ENCODE peak calls at places on chromosomes 7 and 10, in five cellular contexts. C, B, W, X and U are unnamed samples. For H3K4me1, the result is how much of the 10 kb centered on the place peaks cover.

GRCh38 chr7:158638001-158638400 is 50.4 kb upstream of the PTPRN2 start:
- DNase-seq in W (no peak), C (no peak), X (no peak), B (no peak), U (no peak)

GRCh38 chr10:111129348-111129747 is 52.5 kb downstream of the ADRA2A start:
- DNase-seq in C (no peak), W (peak), X (no peak), B (peak), U (no peak)

GRCh38 chr10:24851595-24851994 is 100.8 kb downstream of the PRTFDC1 start:
- DNase-seq in B (no peak), W (no peak), X (no peak), C (no peak), U (no peak)

GRCh38 chr10:112389147-112389822 is 15.4 kb downstream of the ACSL5 start:
- DNase-seq in W (peak), B (peak), X (peak), C (no peak), U (no peak)

GRCh38 chr7:76216683-76217082 is 15.0 kb downstream of the SRRM3 start:
- DNase-seq in C (no peak), W (no peak), B (no peak), X (no peak), U (no peak)

GRCh38 chr10:47225186-47225927 is 74.6 kb upstream of the GDF10 start:
- DNase-seq in W (no peak), C (no peak), B (no peak), X (no peak), U (no peak)

GRCh38 chr7:19401461-19401860 is 256.2 kb upstream of the FERD3L start:
- DNase-seq in B (no peak), X (no peak), W (no peak), C (no peak), U (no peak)

GRCh38 chr7:49346200-49346899 is 422.0 kb downstream of the CDC14C start:
- DNase-seq in B (no peak), X (no peak), W (peak), C (peak), U (no peak)

GRCh38 chr7:141563956-141564623 is 12.9 kb downstream of the AGK start:
- DNase-seq in C (no peak), W (no peak), B (no peak), X (no peak), U (no peak)

GRCh38 chr7:122369756-122370155 is 65.2 kb upstream of the FEZF1 start:
- DNase-seq in C (no peak), W (no peak), X (no peak), B (no peak), U (no peak)

GRCh38 chr7:116950889-116951351 is 2.4 kb upstream of the ST7 start:
- DNase-seq in C (no peak), X (no peak), W (no peak), B (no peak), U (no peak)

GRCh38 chr10:65419629-65420028 is 1506.2 kb upstream of the LRRTM3 start:
- DNase-seq in B (no peak), X (no peak), W (no peak), C (no peak), U (no peak)

GRCh38 chr7:16908561-16908960 is 26.8 kb upstream of the AGR3 start:
- DNase-seq in C (no peak), W (no peak), X (no peak), B (no peak), U (no peak)

GRCh38 chr7:144738708-144739314 is 97.0 kb downstream of the TPK1 start:
- DNase-seq in W (no peak), B (peak), C (no peak), X (peak), U (no peak)

GRCh38 chr10:55374917-55375316 is 573.9 kb upstream of the PCDH15 start:
- DNase-seq in C (no peak), B (peak), W (no peak), X (no peak), U (no peak)

GRCh38 chr7:100107890-100108289 is 6.4 kb downstream of the AP4M1 start:
- DNase-seq in W (no peak), B (no peak), X (no peak), C (no peak), U (no peak)

GRCh38 chr10:21517983-21518628 is 7.4 kb downstream of the SKIDA1 start:
- DNase-seq in C (no peak), B (peak), X (no peak), W (no peak), U (no peak)

GRCh38 chr10:21515581-21516269 is 9.8 kb downstream of the SKIDA1 start:
- DNase-seq in X (no peak), B (no peak), C (no peak), W (no peak), U (no peak)

GRCh38 chr10:21517134-21517982 is 8.1 kb downstream of the SKIDA1 start:
- DNase-seq in B (peak), X (peak), C (peak), W (peak), U (no peak)

GRCh38 chr10:21514808-21515580 is 10.5 kb downstream of the SKIDA1 start:
- DNase-seq in B (no peak), W (no peak), C (no peak), X (no peak), U (no peak)

DNA sequence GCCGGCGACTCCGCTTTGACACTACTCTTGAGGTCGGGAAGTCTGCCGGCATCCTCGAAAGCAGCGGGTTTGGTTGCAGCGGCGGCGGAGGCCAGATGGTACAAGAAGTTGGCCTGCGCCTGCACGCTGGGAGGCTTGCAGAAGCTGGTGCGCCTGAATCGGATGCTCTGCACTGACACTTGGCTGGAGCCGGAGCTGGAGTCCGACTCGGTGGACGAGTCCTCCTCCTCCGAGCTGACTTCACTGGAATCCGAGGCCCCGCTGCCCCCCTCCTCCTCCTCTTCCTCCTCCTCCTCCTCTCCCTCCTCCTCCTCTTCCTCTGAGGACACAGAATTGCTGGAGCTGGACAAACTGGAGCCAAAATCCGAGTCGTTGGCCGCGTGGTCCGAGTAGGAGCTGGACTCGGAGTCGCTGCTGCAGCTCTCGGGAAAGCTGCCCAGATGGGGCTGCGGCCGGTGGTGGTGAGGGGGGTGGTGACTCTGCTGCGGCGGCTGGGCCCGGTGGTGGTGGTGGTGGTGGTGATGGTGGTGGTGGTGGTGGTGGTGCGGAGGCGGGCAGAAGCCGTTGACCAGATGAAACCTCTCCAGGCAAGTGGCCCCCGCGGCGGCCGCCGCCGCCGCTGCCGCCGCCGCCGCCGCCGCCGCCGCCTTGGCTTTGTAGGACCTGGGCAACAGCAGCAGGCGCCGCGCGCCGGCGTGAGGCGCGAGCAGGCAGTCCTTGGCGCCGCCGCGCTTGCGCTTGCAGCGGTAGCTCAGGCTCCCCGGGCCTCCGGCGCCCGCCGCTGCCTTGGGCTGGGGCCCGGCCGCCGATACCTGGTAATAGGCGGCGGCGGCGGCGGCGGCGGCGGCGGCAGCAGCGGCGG is 9.0 kb downstream of the SKIDA1 start:
- DNase-seq in C (peak), W (peak), X (no peak), B (peak), U (no peak)
- H3K4me1 ChIP-seq in C (under half), W (under half), X (half or more), B (under half), U (under half)

GRCh38 chr10:130175074-130175473 is 38.9 kb downstream of the GLRX3 start:
- DNase-seq in B (no peak), W (no peak), C (no peak), X (no peak), U (no peak)

GRCh38 chr10:130177250-130177649 is 41.1 kb downstream of the GLRX3 start:
- DNase-seq in B (no peak), C (no peak), X (no peak), W (no peak), U (no peak)

GRCh38 chr10:130174343-130174742 is 38.2 kb downstream of the GLRX3 start:
- DNase-seq in W (no peak), X (no peak), C (no peak), B (no peak), U (no peak)

GRCh38 chr10:130181858-130182257 is 45.7 kb downstream of the GLRX3 start:
- DNase-seq in C (no peak), X (no peak), B (no peak), W (no peak), U (no peak)

GRCh38 chr10:130179640-130180039 is 43.4 kb downstream of the GLRX3 start:
- DNase-seq in B (peak), X (peak), C (no peak), W (no peak), U (no peak)
- H3K27ac ChIP-seq in B (peak), X (no peak), C (no peak), W (no peak), U (no peak)

GRCh38 chr7:2507917-2508306 is 11.7 kb upstream of the LFNG start:
- DNase-seq in W (no peak), B (no peak), C (no peak), X (no peak), U (no peak)
- H3K4me1 ChIP-seq in W (under half), B (under half), C (under half), X (under half), U (under half)

GRCh38 chr7:138257459-138258193 is 181.4 kb downstream of the AKR1D1 start:
- DNase-seq in X (no peak), C (no peak), B (no peak), W (no peak), U (no peak)
- H3K27ac ChIP-seq in X (no peak), C (no peak), B (no peak), W (no peak), U (no peak)

GRCh38 chr10:119755446-119755845 is 29.6 kb downstream of the INPP5F start:
- DNase-seq in B (no peak), W (no peak), X (no peak), C (no peak), U (no peak)
- H3K4me1 ChIP-seq in B (under half), W (under half), X (under half), C (under half), U (under half)

GRCh38 chr7:123410273-123410928 is 124.0 kb downstream of the IQUB start:
- DNase-seq in X (no peak), C (no peak), W (no peak), B (peak), U (no peak)
- H3K27ac ChIP-seq in X (no peak), C (no peak), W (peak), B (no peak), U (no peak)

GRCh38 chr10:19983880-19984279 is 167.6 kb downstream of the PLXDC2 start:
- DNase-seq in W (no peak), X (no peak), C (no peak), B (no peak), U (no peak)
- H3K4me1 ChIP-seq in W (under half), X (under half), C (under half), B (under half), U (under half)

GRCh38 chr10:123896217-123896927 is 4.8 kb upstream of the CPXM2 start:
- DNase-seq in W (no peak), B (no peak), X (no peak), C (no peak), U (no peak)
- H3K27ac ChIP-seq in W (no peak), B (no peak), X (no peak), C (no peak), U (no peak)

GRCh38 chr7:1297476-1297972 is 64.9 kb downstream of the UNCX start:
- DNase-seq in C (no peak), W (no peak), B (no peak), X (no peak), U (no peak)
- H3K4me1 ChIP-seq in C (under half), W (under half), B (under half), X (under half), U (under half)